ENCODE peak calls at places on chromosomes 4 and X, in nine cellular contexts. G, C, U, Y, A, I, F, B and H are unnamed samples.

GRCh38 chr4:139042981-139043460 is 27.4 kb downstream of the NOCT start:
- DNase-seq in G (no peak), C (no peak), U (peak; percentile 28), Y (no peak), A (no peak), I (no peak), F (no peak), B (peak; percentile 19), H (no peak)

GRCh38 chrX:100479329-100479728 is 69.3 kb upstream of the PCDH19 start:
- DNase-seq in G (no peak), C (no peak), U (no peak), Y (no peak), A (no peak), I (no peak), F (no peak), B (no peak), H (no peak)

GRCh38 chr4:3384771-3385701 is 56.7 kb upstream of the HGFAC start:
- DNase-seq in G (peak; percentile 55), C (peak; percentile 62), U (no peak), Y (peak; percentile 87), A (no peak), I (no peak), F (no peak), B (no peak), H (no peak)

GRCh38 chr4:140818433-140818832 is 62.2 kb upstream of the TBC1D9 start:
- DNase-seq in G (no peak), C (no peak), U (no peak), Y (no peak), A (no peak), I (no peak), F (no peak), B (no peak), H (no peak)

GRCh38 chr4:131644619-131645018 is 1504.5 kb upstream of the PCDH10 start:
- DNase-seq in G (no peak), C (no peak), U (peak; percentile 26), Y (no peak), A (no peak), I (peak; percentile 22), F (no peak), B (peak; percentile 4), H (peak; percentile 71)

GRCh38 chr4:64158648-64159326 is 250.5 kb downstream of the TECRL start:
- DNase-seq in G (peak; percentile 56), C (peak; percentile 30), U (peak; percentile 61), Y (no peak), A (no peak), I (peak; percentile 71), F (peak; percentile 33), B (peak; percentile 7), H (peak; percentile 74)

GRCh38 chr4:42561031-42561430 is 95.9 kb downstream of the ATP8A1 start:
- DNase-seq in G (no peak), C (no peak), U (no peak), Y (no peak), A (no peak), I (no peak), F (no peak), B (no peak), H (no peak)

GRCh38 chr4:80027611-80028010 is 45.4 kb downstream of the ANTXR2 start:
- DNase-seq in G (no peak), C (no peak), U (no peak), Y (no peak), A (no peak), I (no peak), F (no peak), B (no peak), H (no peak)

GRCh38 chrX:42017971-42018370 is 94.6 kb upstream of the CASK start:
- DNase-seq in G (no peak), C (no peak), U (no peak), Y (no peak), A (no peak), I (no peak), F (no peak), B (no peak), H (no peak)

GRCh38 chr4:150581611-150582010 is 340 bp upstream of the MAB21L2 start:
- DNase-seq in G (no peak), C (no peak), U (peak; percentile 43), Y (no peak), A (no peak), I (peak; percentile 76), F (no peak), B (no peak), H (peak; percentile 71)

GRCh38 chr4:150582101-150582565 is at the start of gene MAB21L2:
- DNase-seq in G (no peak), C (no peak), U (peak; percentile 20), Y (no peak), A (no peak), I (peak; percentile 34), F (no peak), B (no peak), H (peak; percentile 20)

GRCh38 chr4:150584198-150584593 is 2.2 kb downstream of the MAB21L2 start:
- DNase-seq in G (no peak), C (no peak), U (no peak), Y (no peak), A (no peak), I (no peak), F (no peak), B (no peak), H (no peak)

GRCh38 chr4:150582881-150583286 is 933 bp downstream of the MAB21L2 start:
- DNase-seq in G (no peak), C (no peak), U (peak; percentile 37), Y (peak; percentile 66), A (peak; percentile 12), I (peak; percentile 43), F (no peak), B (no peak), H (peak; percentile 36)

DNA sequence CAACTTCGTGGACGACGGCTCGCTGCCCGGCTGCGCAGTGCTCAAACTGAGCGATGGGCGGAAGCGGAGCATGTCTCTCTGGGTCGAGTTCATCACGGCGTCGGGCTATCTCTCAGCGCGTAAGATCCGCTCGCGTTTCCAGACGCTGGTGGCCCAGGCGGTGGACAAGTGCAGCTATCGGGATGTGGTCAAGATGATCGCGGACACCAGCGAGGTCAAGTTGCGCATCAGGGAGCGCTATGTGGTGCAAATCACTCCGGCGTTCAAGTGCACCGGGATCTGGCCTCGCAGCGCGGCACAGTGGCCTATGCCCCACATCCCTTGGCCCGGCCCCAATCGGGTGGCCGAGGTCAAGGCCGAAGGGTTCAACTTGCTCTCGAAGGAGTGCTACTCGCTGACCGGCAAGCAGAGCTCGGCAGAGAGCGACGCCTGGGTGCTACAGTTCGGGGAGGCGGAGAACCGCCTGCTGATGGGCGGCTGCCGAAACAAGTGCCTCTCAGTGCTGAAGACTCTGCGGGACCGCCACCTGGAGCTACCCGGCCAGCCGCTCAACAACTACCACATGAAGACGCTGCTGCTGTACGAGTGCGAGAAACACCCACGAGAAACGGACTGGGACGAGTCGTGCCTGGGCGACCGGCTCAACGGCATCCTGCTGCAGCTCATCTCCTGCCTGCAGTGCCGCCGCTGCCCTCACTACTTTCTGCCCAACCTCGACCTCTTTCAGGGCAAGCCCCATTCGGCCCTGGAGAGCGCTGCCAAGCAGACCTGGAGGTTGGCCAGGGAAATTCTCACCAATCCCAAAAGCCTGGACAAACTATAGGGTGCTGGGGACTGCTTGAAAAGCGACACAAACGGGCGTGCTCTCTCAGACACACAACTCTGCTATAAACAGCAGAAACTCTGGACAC is 1.6 kb downstream of the MAB21L2 start:
- DNase-seq in G (no peak), C (peak; percentile 15), U (peak; percentile 53), Y (peak; percentile 72), A (peak; percentile 12), I (peak; percentile 51), F (no peak), B (no peak), H (peak; percentile 35)
- TF ChIP-seq CTCF in G (no peak), C (no peak), U (no peak), Y (no peak), A (no peak), I (no peak), F (no peak), B (no peak), H (no peak)

GRCh38 chrX:102650903-102651241 is 411 bp upstream of the GPRASP1 start:
- DNase-seq in G (no peak), C (no peak), U (no peak), Y (no peak), A (no peak), I (no peak), F (no peak), B (no peak), H (no peak)

GRCh38 chrX:102654696-102655095 is 3.4 kb downstream of the GPRASP1 start:
- DNase-seq in G (no peak), C (no peak), U (no peak), Y (no peak), A (no peak), I (no peak), F (no peak), B (no peak), H (no peak)

GRCh38 chrX:102651242-102651967 is at the start of gene GPRASP1:
- DNase-seq in G (no peak), C (peak; percentile 66), U (peak; percentile 30), Y (peak; percentile 89), A (peak; percentile 72), I (peak; percentile 20), F (peak; percentile 37), B (no peak), H (peak; percentile 21)

DNA sequence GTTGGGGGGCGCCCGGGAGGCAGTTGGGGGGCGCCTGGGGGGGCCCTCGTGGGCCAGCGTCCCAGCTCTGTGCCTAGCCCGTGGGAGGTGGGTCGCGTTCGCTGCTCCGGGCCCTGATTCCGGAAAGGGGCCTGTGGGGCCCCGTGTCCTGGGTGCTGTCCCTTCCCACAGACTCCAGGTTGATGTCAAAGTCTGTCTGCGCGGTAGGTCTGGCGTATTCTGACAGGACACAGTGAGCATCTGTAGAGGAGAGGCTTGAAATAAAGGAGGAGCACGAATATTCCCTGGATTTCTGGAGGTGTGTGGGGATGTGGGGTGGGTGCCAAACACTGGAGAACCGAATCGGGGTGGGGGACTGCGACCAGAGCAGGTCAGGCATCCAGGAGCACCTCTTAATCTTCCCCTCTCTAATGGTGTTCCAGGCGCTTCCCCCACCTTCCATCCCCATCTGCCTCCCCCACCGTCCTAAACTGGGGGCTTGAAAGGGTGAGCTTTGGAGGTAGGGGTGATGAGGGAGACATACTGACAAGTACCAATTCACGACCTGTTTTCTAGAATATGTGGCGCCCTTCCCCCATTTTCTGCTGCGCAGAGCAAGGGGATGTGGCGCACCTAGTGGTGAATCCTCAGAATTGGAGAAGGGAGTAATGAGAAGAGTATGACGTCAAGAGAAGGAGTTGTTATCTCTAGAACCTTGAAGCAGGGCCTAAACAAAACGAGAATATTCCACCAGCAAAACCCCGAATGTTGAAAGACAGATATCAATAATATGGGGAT is 873 bp downstream of the GPRASP1 start:
- DNase-seq in G (no peak), C (peak; percentile 43), U (peak; percentile 20), Y (no peak), A (peak; percentile 63), I (peak; percentile 28), F (no peak), B (no peak), H (peak; percentile 56)
- TF ChIP-seq CTCF in G (no peak), C (peak; percentile 44), U (no peak), Y (no peak), A (peak; percentile 63), I (peak; percentile 60), F (peak; percentile 29), B (peak; percentile 46), H (peak; percentile 52)

GRCh38 chrX:65534450-65535292 is at the start of gene LAS1L:
- DNase-seq in G (peak; percentile 91), C (peak; percentile 91), U (peak; percentile 81), Y (peak; percentile 95), A (peak; percentile 91), I (peak; percentile 94), F (peak; percentile 79), B (peak; percentile 85), H (peak; percentile 96)
- TF ChIP-seq CTCF in G (no peak), C (no peak), U (no peak), Y (no peak), A (no peak), I (no peak), F (no peak), B (no peak), H (no peak)

GRCh38 chr4:52172166-52172565 is 121.1 kb downstream of the SPATA18 start:
- DNase-seq in G (no peak), C (no peak), U (peak; percentile 13), Y (no peak), A (no peak), I (no peak), F (no peak), B (no peak), H (peak; percentile 23)
- TF ChIP-seq CTCF in G (no peak), C (no peak), U (peak; percentile 20), Y (no peak), A (no peak), I (peak; percentile 0), F (no peak), B (peak; percentile 26), H (peak; percentile 37)